ENCODE peak calls at places on chromosome 7, in six cellular contexts. E is type B pancreatic cell, X is B cell, K is WERI-Rb-1, R is endothelial cell, B is BJ. H is an unnamed sample.

GRCh38 chr7:83413425-83413824 is 235.5 kb downstream of the SEMA3E start:
- DNase-seq in E (no peak), X (no peak), K (no peak), R (no peak), B (no peak), H (no peak)

GRCh38 chr7:130369110-130369711 is 11.1 kb upstream of the CPA1 start:
- DNase-seq in E (no peak), X (no peak), K (no peak), R (no peak), B (no peak), H (no peak)

GRCh38 chr7:25847331-25848070 is 304.5 kb upstream of the NFE2L3 start:
- DNase-seq in E (no peak), X (no peak), K (no peak), R (no peak), B (no peak), H (no peak)

GRCh38 chr7:103521917-103522316 is 75.9 kb upstream of the SLC26A5 start:
- DNase-seq in E (no peak), X (no peak), K (no peak), R (no peak), B (no peak), H (no peak)

GRCh38 chr7:148394582-148394981 is 196.0 kb upstream of the C7orf33 start:
- DNase-seq in E (no peak), X (no peak), K (no peak), R (no peak), B (no peak), H (no peak)

GRCh38 chr7:11726251-11727155 is 105.5 kb downstream of the THSD7A start:
- DNase-seq in E (no peak), X (no peak), K (no peak), R (no peak), B (peak; percentile 35), H (no peak)

GRCh38 chr7:28988818-28989595 is 30.9 kb upstream of the TRIL start:
- DNase-seq in E (no peak), X (no peak), K (no peak), R (no peak), B (peak; percentile 83), H (peak; percentile 68)

GRCh38 chr7:90320418-90320800 is 695 bp downstream of the FAM237B start:
- DNase-seq in E (no peak), X (no peak), K (no peak), R (no peak), B (no peak), H (no peak)

GRCh38 chr7:129017933-129018538 is 36.9 kb downstream of the TNPO3 start:
- DNase-seq in E (no peak), X (no peak), K (no peak), R (no peak), B (no peak), H (no peak)

GRCh38 chr7:34900891-34901493 is 136.3 kb downstream of the DPY19L1 start:
- DNase-seq in E (no peak), X (no peak), K (no peak), R (no peak), B (no peak), H (peak; percentile 41)
- TF ChIP-seq CTCF in E (peak; percentile 33), X (no peak), K (peak; percentile 53), R (peak; percentile 25), B (no peak), H (peak; percentile 54)

GRCh38 chr7:48781783-48782182 is 142.6 kb upstream of the CDC14C start:
- DNase-seq in E (no peak), X (no peak), K (no peak), R (no peak), B (no peak), H (no peak)
- TF ChIP-seq CTCF in E (no peak), X (no peak), K (no peak), R (no peak), B (no peak), H (no peak)

DNA sequence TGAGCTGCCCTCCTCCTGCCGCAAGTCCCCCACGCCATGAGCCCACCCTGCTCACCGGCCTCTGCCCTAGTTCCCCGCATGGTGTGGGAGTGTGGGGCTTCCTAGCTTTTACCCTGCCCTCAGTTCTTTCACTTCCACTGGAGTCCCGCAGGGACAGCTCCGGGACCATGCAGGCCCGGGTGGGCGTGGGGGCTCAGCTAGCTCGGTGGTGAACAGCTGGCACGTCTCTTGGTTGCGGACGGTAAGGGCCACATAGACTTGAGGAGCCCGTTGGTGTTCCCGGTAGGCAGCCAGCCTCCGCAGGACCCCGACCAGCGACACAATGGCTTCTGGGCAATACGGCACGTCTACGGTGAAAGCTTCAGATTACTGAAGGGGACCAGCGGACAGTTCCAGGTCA is 108.9 kb upstream of the CCZ1B start:
- DNase-seq in E (no peak), X (no peak), K (no peak), R (no peak), B (no peak), H (no peak)
- TF ChIP-seq CTCF in E (no peak), X (no peak), K (no peak), R (no peak), B (no peak), H (no peak)

GRCh38 chr7:2661602-2662272 is 26.3 kb upstream of the AMZ1 start:
- DNase-seq in E (no peak), X (no peak), K (no peak), R (no peak), B (no peak), H (no peak)
- TF ChIP-seq CTCF in E (no peak), X (no peak), K (peak; percentile 24), R (no peak), B (peak; percentile 9), H (no peak)

GRCh38 chr7:108252177-108252576 is 122.0 kb upstream of the LAMB4 start:
- DNase-seq in E (no peak), X (no peak), K (no peak), R (no peak), B (no peak), H (no peak)
- TF ChIP-seq CTCF in E (no peak), X (no peak), K (no peak), R (no peak), B (no peak), H (no peak)

DNA sequence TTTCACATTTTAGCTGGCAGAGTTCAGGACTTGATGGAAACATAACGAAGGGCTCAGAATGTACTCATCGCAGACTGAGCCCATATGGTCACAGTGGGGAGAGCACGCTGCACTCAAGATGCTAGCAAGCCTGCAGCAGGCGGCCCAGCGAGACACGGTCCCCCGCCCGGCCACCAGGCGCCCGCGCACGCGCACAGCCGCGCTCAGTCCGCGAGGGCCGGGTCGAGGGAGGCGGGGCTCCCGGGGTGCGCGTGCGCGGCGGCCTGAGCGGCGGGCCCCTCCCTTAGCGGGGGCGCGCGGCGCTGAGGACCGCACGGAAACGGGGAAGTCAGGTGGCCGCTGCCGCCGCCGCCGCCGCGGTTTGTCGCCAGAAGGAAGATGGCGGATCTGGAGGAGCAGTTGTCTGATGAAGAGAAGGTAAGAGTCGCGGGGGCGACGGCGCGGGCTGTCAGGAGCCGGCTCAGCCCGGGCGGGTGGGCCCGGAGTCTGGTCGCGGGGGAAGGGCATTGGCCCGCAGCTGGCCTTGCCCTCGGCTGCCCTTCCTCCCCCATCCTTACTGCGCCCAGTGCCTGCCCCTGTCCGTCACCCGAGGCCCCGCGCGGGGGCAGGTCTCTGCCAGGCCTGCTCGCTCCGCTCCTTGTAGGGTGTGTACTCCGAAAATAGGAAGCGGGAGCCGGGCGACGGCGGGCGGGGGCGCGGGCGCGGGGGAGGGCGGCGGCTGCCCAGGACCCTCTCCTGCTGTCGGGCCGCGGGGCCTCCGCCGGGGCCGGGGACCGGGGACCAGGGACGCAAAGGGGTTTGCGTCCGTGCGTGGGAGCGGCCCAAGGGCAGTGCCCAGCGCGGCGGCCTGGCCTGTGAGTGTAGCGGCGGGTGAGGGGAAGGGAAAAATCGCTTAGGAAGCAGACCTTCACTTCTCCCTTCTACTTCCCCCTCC is at the start of gene CAPZA2:
- DNase-seq in E (peak; percentile 97), X (peak; percentile 100), K (peak; percentile 92), R (peak; percentile 99), B (peak; percentile 40), H (peak; percentile 95)
- TF ChIP-seq CTCF in E (peak; percentile 71), X (peak; percentile 58), K (peak; percentile 22), R (peak; percentile 23), B (peak; percentile 26), H (no peak)

H was measured in A673.